ENCODE peak calls at places on chromosome 4, in ten cellular contexts. C is suprapubic skin; O is AG10803; G is B cell; L is Calu3; Y is upper lobe of left lung; Q is IMR-90; N is fibroblast of pulmonary artery; F is CD4-positive, alpha-beta T cell; J is pancreas. S is an unnamed sample.
A peak's percentile ranks its signal among the peaks of the same experiment; 100 is the strongest.

GRCh38 chr4:139247656-139248238 is 32.3 kb downstream of the MGARP start:
- DNase-seq in C (no peak), O (no peak), G (no peak), L (no peak), Y (no peak), Q (peak; percentile 23), N (no peak), F (no peak), J (no peak), S (no peak)

GRCh38 chr4:128924951-128925350 is 115.5 kb downstream of the JADE1 start:
- DNase-seq in C (no peak), O (no peak), G (no peak), L (no peak), Y (no peak), Q (peak; percentile 31), N (peak; percentile 16), F (no peak), J (no peak), S (no peak)

GRCh38 chr4:112170451-112170993 is 25.3 kb downstream of the FAM241A start:
- DNase-seq in C (no peak), O (peak; percentile 91), G (no peak), L (peak; percentile 17), Y (no peak), Q (peak; percentile 92), N (peak; percentile 88), F (no peak), J (no peak), S (no peak)

GRCh38 chr4:43399726-43400125 is 507.2 kb downstream of the GRXCR1 start:
- DNase-seq in C (no peak), O (no peak), G (no peak), L (no peak), Y (no peak), Q (no peak), N (no peak), F (no peak), J (no peak), S (no peak)

GRCh38 chr4:166065324-166065723 is 192.3 kb downstream of the TLL1 start:
- DNase-seq in C (no peak), O (no peak), G (no peak), L (no peak), Y (no peak), Q (no peak), N (no peak), F (no peak), J (no peak), S (no peak)

GRCh38 chr4:25970241-25970675 is 56.2 kb downstream of the SMIM20 start:
- DNase-seq in C (no peak), O (peak; percentile 16), G (no peak), L (peak; percentile 37), Y (peak; percentile 41), Q (no peak), N (peak; percentile 45), F (no peak), J (peak; percentile 29), S (peak; percentile 32)

GRCh38 chr4:3342182-3342854 is 49.5 kb downstream of the RGS12 start:
- DNase-seq in C (no peak), O (peak; percentile 51), G (no peak), L (no peak), Y (no peak), Q (peak; percentile 95), N (peak; percentile 40), F (no peak), J (no peak), S (no peak)

GRCh38 chr4:51843309-51844156 is 580 bp downstream of the DCUN1D4 start:
- DNase-seq in C (peak; percentile 84), O (peak; percentile 71), G (no peak), L (peak; percentile 39), Y (peak; percentile 75), Q (peak; percentile 56), N (peak; percentile 70), F (peak; percentile 31), J (peak; percentile 74), S (peak; percentile 82)

GRCh38 chr4:82951196-82951595 is 50.7 kb downstream of the THAP9 start:
- DNase-seq in C (no peak), O (no peak), G (no peak), L (no peak), Y (no peak), Q (peak; percentile 10), N (no peak), F (no peak), J (no peak), S (no peak)

GRCh38 chr4:15691346-15692140 is 9.9 kb downstream of the FAM200B start:
- DNase-seq in C (no peak), O (peak; percentile 68), G (no peak), L (no peak), Y (no peak), Q (peak; percentile 87), N (peak; percentile 66), F (no peak), J (no peak), S (no peak)

GRCh38 chr4:26489101-26489669 is 1.1 kb downstream of the CCKAR start:
- DNase-seq in C (no peak), O (no peak), G (no peak), L (no peak), Y (no peak), Q (no peak), N (no peak), F (no peak), J (no peak), S (no peak)

GRCh38 chr4:172998527-172999469 is 169.8 kb upstream of the GALNT7 start:
- DNase-seq in C (no peak), O (peak; percentile 32), G (no peak), L (no peak), Y (no peak), Q (peak; percentile 79), N (peak; percentile 92), F (no peak), J (no peak), S (no peak)

GRCh38 chr4:109691411-109691920 is 11.8 kb downstream of the CASP6 start:
- DNase-seq in C (no peak), O (no peak), G (no peak), L (no peak), Y (no peak), Q (peak; percentile 5), N (no peak), F (no peak), J (no peak), S (no peak)

GRCh38 chr4:48340905-48341775 is at the start of gene SLAIN2:
- DNase-seq in C (peak; percentile 99), O (peak; percentile 98), G (peak; percentile 98), L (peak; percentile 97), Y (peak; percentile 100), Q (peak; percentile 97), N (peak; percentile 99), F (peak; percentile 100), J (peak; percentile 100), S (peak; percentile 98)
- TF ChIP-seq CTCF in C (peak; percentile 59), O (peak; percentile 35), G (peak; percentile 60), L (no peak), Y (peak; percentile 86), Q (peak; percentile 46), N (peak; percentile 10), F (peak; percentile 36), J (peak; percentile 29), S (no peak)

GRCh38 chr4:108681321-108681809 is 31.0 kb downstream of the OSTC start:
- DNase-seq in C (no peak), O (peak; percentile 11), G (no peak), L (no peak), Y (no peak), Q (no peak), N (no peak), F (no peak), J (no peak), S (no peak)

GRCh38 chr4:108685036-108685686 is 34.8 kb downstream of the OSTC start:
- DNase-seq in C (no peak), O (peak; percentile 27), G (no peak), L (no peak), Y (no peak), Q (no peak), N (peak; percentile 43), F (no peak), J (no peak), S (no peak)

GRCh38 chr4:108683479-108683878 is 33.1 kb downstream of the OSTC start:
- DNase-seq in C (no peak), O (peak; percentile 48), G (no peak), L (no peak), Y (no peak), Q (peak; percentile 41), N (peak; percentile 44), F (no peak), J (no peak), S (no peak)
- TF ChIP-seq CTCF in C (no peak), O (peak; percentile 50), G (no peak), L (no peak), Y (no peak), Q (peak; percentile 37), N (peak; percentile 30), F (no peak), J (no peak), S (peak; percentile 16)

DNA sequence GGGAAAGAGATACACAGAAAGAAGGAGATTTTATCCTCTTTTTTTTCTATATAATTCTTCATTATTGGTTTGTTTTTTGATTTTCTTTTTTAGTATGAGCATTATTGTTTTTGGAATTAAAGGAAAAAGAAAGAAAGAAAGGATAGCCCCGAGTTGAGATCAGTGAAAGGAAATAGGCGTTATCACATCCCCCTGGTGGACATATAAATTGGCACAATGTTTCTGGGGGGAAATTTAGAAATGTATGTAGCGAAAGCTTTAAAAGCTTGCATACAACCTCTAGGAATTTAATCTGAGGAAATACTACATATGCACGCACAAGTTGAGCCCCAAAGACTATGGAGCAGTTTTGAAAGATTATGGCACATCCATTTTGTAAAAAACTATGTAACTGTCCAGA is 226.3 kb upstream of the LDB2 start:
- DNase-seq in C (no peak), O (no peak), G (no peak), L (no peak), Y (no peak), Q (no peak), N (no peak), F (no peak), J (no peak), S (no peak)
- TF ChIP-seq CTCF in C (no peak), O (no peak), G (no peak), L (no peak), Y (no peak), Q (peak; percentile 11), N (peak; percentile 16), F (no peak), J (no peak), S (no peak)

GRCh38 chr4:5459236-5459635 is 249.1 kb downstream of the EVC2 start:
- DNase-seq in C (peak; percentile 13), O (no peak), G (no peak), L (no peak), Y (no peak), Q (no peak), N (no peak), F (no peak), J (no peak), S (no peak)

GRCh38 chr4:5462254-5462835 is 246.0 kb downstream of the EVC2 start:
- DNase-seq in C (peak; percentile 57), O (no peak), G (no peak), L (no peak), Y (no peak), Q (no peak), N (no peak), F (no peak), J (no peak), S (no peak)

GRCh38 chr4:5461477-5461876 is 246.9 kb downstream of the EVC2 start:
- DNase-seq in C (peak; percentile 32), O (no peak), G (no peak), L (no peak), Y (no peak), Q (no peak), N (no peak), F (no peak), J (no peak), S (no peak)

GRCh38 chr4:5458676-5459075 is 249.7 kb downstream of the EVC2 start:
- DNase-seq in C (peak; percentile 47), O (no peak), G (peak; percentile 18), L (no peak), Y (no peak), Q (no peak), N (no peak), F (no peak), J (no peak), S (no peak)

GRCh38 chr4:5460106-5460801 is 248.1 kb downstream of the EVC2 start:
- DNase-seq in C (peak; percentile 60), O (peak; percentile 21), G (no peak), L (no peak), Y (no peak), Q (peak; percentile 37), N (peak; percentile 39), F (no peak), J (no peak), S (peak; percentile 35)
- TF ChIP-seq CTCF in C (peak; percentile 31), O (peak; percentile 70), G (peak; percentile 30), L (no peak), Y (peak; percentile 25), Q (peak; percentile 54), N (peak; percentile 58), F (no peak), J (peak; percentile 16), S (peak; percentile 46)

S was measured in GM13977.